ENCODE peak calls at places on chromosome 13, in eight cellular contexts. T is aorta; Y is SJCRH30; D is cardiac muscle cell; Q is uterus; M is A549; F is RWPE2; N is CD8-positive, alpha-beta memory T cell. K is an unnamed sample.

GRCh38 chr13:114105351-114106225 is 26.8 kb downstream of the RASA3 start:
- DNase-seq in M (no peak), T (peak; percentile 72), F (peak; percentile 21), Y (no peak), Q (peak; percentile 12), D (peak; percentile 51), N (no peak), K (peak; percentile 75)

GRCh38 chr13:42405665-42406390 is 133.9 kb downstream of the AKAP11 start:
- DNase-seq in D (no peak), Q (no peak), M (no peak), Y (no peak), N (peak; percentile 35), T (no peak), F (peak; percentile 57), K (no peak)

GRCh38 chr13:37540228-37540627 is 58.3 kb downstream of the POSTN start:
- DNase-seq in D (no peak), Y (no peak), T (no peak), N (no peak), F (no peak), M (no peak), Q (no peak), K (no peak)

GRCh38 chr13:40485611-40486517 is 180.6 kb downstream of the FOXO1 start:
- DNase-seq in M (no peak), Q (no peak), F (no peak), Y (no peak), N (peak; percentile 87), D (no peak), T (no peak), K (no peak)

GRCh38 chr13:106184778-106185177 is 350.7 kb downstream of the EFNB2 start:
- DNase-seq in Y (peak; percentile 6), N (no peak), F (no peak), Q (no peak), D (no peak), M (no peak), T (no peak), K (no peak)

GRCh38 chr13:96473463-96474157 is 383.7 kb downstream of the HS6ST3 start:
- DNase-seq in F (no peak), Y (no peak), D (peak; percentile 3), Q (no peak), N (no peak), T (no peak), M (no peak), K (no peak)

GRCh38 chr13:72198967-72199601 is 332.1 kb upstream of the DACH1 start:
- DNase-seq in M (no peak), Q (no peak), F (no peak), T (no peak), D (peak; percentile 8), Y (no peak), N (no peak), K (no peak)

GRCh38 chr13:92362717-92363116 is 863.9 kb upstream of the GPC6 start:
- DNase-seq in T (no peak), F (no peak), Y (no peak), M (no peak), Q (no peak), N (no peak), D (no peak), K (no peak)

GRCh38 chr13:80345771-80346510 is 5.0 kb upstream of the SPRY2 start:
- DNase-seq in T (no peak), N (no peak), M (no peak), D (no peak), Y (no peak), F (no peak), Q (no peak), K (no peak)

GRCh38 chr13:26270707-26271106 is 16.8 kb downstream of the CDK8 start:
- DNase-seq in Y (no peak), D (no peak), N (no peak), T (no peak), Q (no peak), M (no peak), F (no peak), K (no peak)

GRCh38 chr13:59299584-59299983 is 864.1 kb downstream of the DIAPH3 start:
- DNase-seq in F (no peak), N (no peak), M (no peak), T (no peak), Q (no peak), D (no peak), Y (no peak), K (no peak)

GRCh38 chr13:32314968-32315254 is 252 bp downstream of the ZAR1L start:
- DNase-seq in M (peak; percentile 33), Y (peak; percentile 70), D (peak; percentile 19), Q (peak; percentile 43), T (no peak), N (peak; percentile 80), F (no peak), K (no peak)

GRCh38 chr13:97259787-97260641 is 37.9 kb downstream of the MBNL2 start:
- DNase-seq in F (no peak), M (peak; percentile 77), N (no peak), D (no peak), Q (no peak), Y (peak; percentile 9), T (no peak), K (no peak)

GRCh38 chr13:38879278-38879677 is 111.4 kb downstream of the STOML3 start:
- DNase-seq in Y (peak; percentile 42), T (no peak), D (peak; percentile 2), N (no peak), F (no peak), Q (no peak), M (no peak), K (no peak)

GRCh38 chr13:92303428-92303827 is 905.0 kb downstream of the GPC5 start:
- DNase-seq in F (no peak), N (no peak), M (no peak), D (no peak), Y (no peak), Q (no peak), T (no peak), K (no peak)

GRCh38 chr13:20197361-20197834 is 4.7 kb upstream of the GJB2 start:
- DNase-seq in T (no peak), D (peak; percentile 60), Y (no peak), F (no peak), Q (no peak), M (peak; percentile 31), N (peak; percentile 26), K (no peak)

GRCh38 chr13:112831196-112831595 is 137.8 kb upstream of the MCF2L start:
- DNase-seq in Q (no peak), Y (no peak), N (no peak), F (no peak), D (no peak), T (peak; percentile 35), M (no peak), K (peak; percentile 45)
- H3K4me1 ChIP-seq in Q (no peaks in the 10 kb centered on the region), Y (no peaks in the 10 kb centered on the region), N (no peaks in the 10 kb centered on the region), F (no peaks in the 10 kb centered on the region), D (no peaks in the 10 kb centered on the region), T (no peaks in the 10 kb centered on the region), M (no peaks in the 10 kb centered on the region), K (no peaks in the 10 kb centered on the region)

GRCh38 chr13:110129076-110129475 is 177.9 kb downstream of the COL4A1 start:
- DNase-seq in Y (no peak), T (no peak), F (no peak), N (no peak), Q (no peak), D (no peak), M (no peak), K (peak; percentile 60)
- H3K27ac ChIP-seq in Y (no peak overlapping the region), T (no peak overlapping the region), F (peak overlapping the region; percentile 94), N (no peak overlapping the region), Q (no peak overlapping the region), D (no peak overlapping the region), M (no peak overlapping the region), K (no peak overlapping the region)

GRCh38 chr13:36438594-36439483 is 6.5 kb downstream of the CCNA1 start:
- DNase-seq in Y (no peak), F (no peak), M (no peak), T (no peak), D (no peak), Q (no peak), N (no peak), K (no peak)
- H3K4me3 ChIP-seq in Y (no peak overlapping the region), F (no peak overlapping the region), M (no peak overlapping the region), T (no peak overlapping the region), D (no peak overlapping the region), Q (no peak overlapping the region), N (no peak overlapping the region), K (no peak overlapping the region)

GRCh38 chr13:110562696-110563462 is 1.4 kb upstream of the RAB20 start:
- DNase-seq in M (no peak), F (no peak), D (no peak), Y (no peak), N (no peak), Q (no peak), T (peak; percentile 55), K (no peak)
- H3K4me1 ChIP-seq in M (no peaks in the 10 kb centered on the region), F (peaks cover 7% of the 10 kb centered on the region), D (peaks cover 8% of the 10 kb centered on the region), Y (no peaks in the 10 kb centered on the region), N (peaks cover 9% of the 10 kb centered on the region), Q (no peaks in the 10 kb centered on the region), T (no peaks in the 10 kb centered on the region), K (peaks cover 39% of the 10 kb centered on the region)

DNA sequence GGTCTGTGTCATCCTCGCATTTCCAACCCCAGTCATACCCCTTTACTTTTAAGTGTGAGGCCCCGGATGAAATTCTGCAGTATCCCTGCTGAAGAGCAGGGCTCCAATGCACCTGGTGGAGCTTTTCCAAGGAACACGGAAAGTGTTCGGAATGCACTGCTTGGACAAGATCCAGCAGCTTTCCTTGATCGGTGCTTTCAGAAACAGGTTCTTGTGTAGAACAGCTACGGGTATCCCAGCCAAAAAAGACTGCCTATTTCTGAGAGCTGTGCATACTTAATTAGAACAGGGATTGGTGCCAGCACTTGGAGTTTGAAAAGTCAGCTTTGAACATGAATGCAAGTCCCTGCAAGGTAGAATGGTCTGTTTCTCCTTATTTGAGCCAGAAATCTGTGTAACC is 87.2 kb upstream of the C1QTNF9B start:
- DNase-seq in M (no peak), N (no peak), Q (peak; percentile 35), Y (no peak), T (no peak), F (no peak), D (no peak), K (no peak)
- H3K27ac ChIP-seq in M (no peak overlapping the region), N (no peak overlapping the region), Q (no peak overlapping the region), Y (no peak overlapping the region), T (no peak overlapping the region), F (no peak overlapping the region), D (no peak overlapping the region), K (no peak overlapping the region)

GRCh38 chr13:30618938-30619289 is 1.2 kb downstream of the USPL1 start:
- DNase-seq in T (no peak), M (no peak), Y (no peak), D (no peak), F (no peak), Q (no peak), N (no peak), K (no peak)

GRCh38 chr13:30617315-30618185 is at the start of gene USPL1:
- DNase-seq in N (peak; percentile 99), D (peak; percentile 98), T (peak; percentile 99), F (peak; percentile 96), M (peak; percentile 99), Y (peak; percentile 99), Q (peak; percentile 97), K (peak; percentile 99)

GRCh38 chr13:30616927-30617314 is 799 bp upstream of the USPL1 start:
- DNase-seq in Q (peak; percentile 77), Y (peak; percentile 85), D (peak; percentile 89), F (no peak), M (peak; percentile 88), T (no peak), N (peak; percentile 69), K (peak; percentile 88)

GRCh38 chr13:30618186-30618937 is 642 bp downstream of the USPL1 start:
- DNase-seq in Q (no peak), N (no peak), D (peak; percentile 14), Y (peak; percentile 38), T (no peak), F (no peak), M (no peak), K (peak; percentile 65)

GRCh38 chr13:30619731-30620130 is 2.0 kb downstream of the USPL1 start:
- DNase-seq in F (no peak), D (no peak), Y (no peak), Q (no peak), N (no peak), M (no peak), T (no peak), K (no peak)
- H3K4me3 ChIP-seq in F (peak overlapping the region; percentile 56), D (peak overlapping the region; percentile 89), Y (peak overlapping the region; percentile 85), Q (peak overlapping the region; percentile 68), N (peak overlapping the region; percentile 98), M (peak overlapping the region; percentile 82), T (no peak overlapping the region), K (peak overlapping the region; percentile 89)